ENCODE peak calls at places on chromosomes 13 and 19, in eight cellular contexts. H is A549, I is HL-60, Z is SK-N-SH, K is GM23338, L is HCT116, E is GM12878, S is K562. B is an unnamed sample.

GRCh38 chr19:6632002-6632621 is 37.8 kb downstream of the TNFSF14 start:
- DNase-seq in H (peak), I (peak), Z (peak), K (peak), L (peak), E (peak), S (peak), B (no peak)

GRCh38 chr19:7658219-7658686 is 10.6 kb upstream of the RETN start:
- DNase-seq in H (no peak), I (no peak), Z (no peak), K (peak), L (no peak), E (peak), S (no peak), B (no peak)

GRCh38 chr19:29129148-29129547 is 83.8 kb downstream of the UQCRFS1 start:
- DNase-seq in H (no peak), I (no peak), Z (no peak), K (no peak), L (no peak), E (no peak), S (no peak), B (no peak)

GRCh38 chr13:50805805-50806204 is 37.7 kb downstream of the DLEU7 start:
- DNase-seq in H (no peak), I (no peak), Z (no peak), K (peak), L (peak), E (no peak), S (no peak), B (no peak)

GRCh38 chr19:5314012-5314906 is 26.4 kb downstream of the PTPRS start:
- DNase-seq in H (peak), I (no peak), Z (no peak), K (no peak), L (no peak), E (no peak), S (no peak), B (peak)

GRCh38 chr13:49499889-49500660 is 4.3 kb downstream of the PHF11 start:
- DNase-seq in H (no peak), I (no peak), Z (no peak), K (no peak), L (no peak), E (no peak), S (no peak), B (no peak)

GRCh38 chr19:19280561-19280960 is 7.5 kb upstream of the TM6SF2 start:
- DNase-seq in H (no peak), I (no peak), Z (no peak), K (no peak), L (no peak), E (no peak), S (no peak), B (no peak)

GRCh38 chr13:109275848-109276247 is 510.5 kb downstream of the IRS2 start:
- DNase-seq in H (no peak), I (no peak), Z (peak), K (peak), L (no peak), E (no peak), S (no peak), B (no peak)

GRCh38 chr19:33812388-33813330 is 16.0 kb downstream of the KCTD15 start:
- DNase-seq in H (no peak), I (no peak), Z (peak), K (no peak), L (no peak), E (no peak), S (no peak), B (no peak)

GRCh38 chr13:44368599-44369368 is 4.8 kb upstream of the SERP2 start:
- DNase-seq in H (no peak), I (no peak), Z (no peak), K (no peak), L (no peak), E (no peak), S (peak), B (no peak)

GRCh38 chr13:23828866-23829265 is 60.3 kb downstream of the MIPEP start:
- DNase-seq in H (no peak), I (no peak), Z (no peak), K (no peak), L (no peak), E (no peak), S (no peak), B (no peak)

GRCh38 chr13:114321256-114321655 is 7.0 kb downstream of the CHAMP1 start:
- DNase-seq in H (no peak), I (no peak), Z (no peak), K (no peak), L (no peak), E (no peak), S (no peak), B (no peak)

GRCh38 chr13:32056316-32056715 is 24.7 kb downstream of the FRY start:
- DNase-seq in H (no peak), I (no peak), Z (no peak), K (no peak), L (no peak), E (no peak), S (no peak), B (no peak)

GRCh38 chr19:339262-339887 is 5.2 kb downstream of the MIER2 start:
- DNase-seq in H (no peak), I (no peak), Z (no peak), K (no peak), L (no peak), E (no peak), S (no peak), B (no peak)

GRCh38 chr13:98509271-98510155 is 67.4 kb downstream of the STK24 start:
- DNase-seq in H (peak), I (peak), Z (no peak), K (no peak), L (peak), E (peak), S (peak), B (no peak)

GRCh38 chr19:43950834-43951626 is at the start of gene ZNF221:
- DNase-seq in H (peak), I (peak), Z (peak), K (peak), L (peak), E (peak), S (peak), B (peak)

GRCh38 chr19:39676004-39676403 is 20.3 kb downstream of the LGALS16 start:
- DNase-seq in H (no peak), I (no peak), Z (no peak), K (no peak), L (no peak), E (peak), S (no peak), B (peak)

GRCh38 chr13:33009019-33009418 is 7.2 kb upstream of the KL start:
- DNase-seq in H (no peak), I (no peak), Z (no peak), K (no peak), L (no peak), E (no peak), S (no peak), B (no peak)

GRCh38 chr19:33883869-33884519 is 87.3 kb downstream of the KCTD15 start:
- DNase-seq in H (no peak), I (no peak), Z (peak), K (peak), L (no peak), E (no peak), S (no peak), B (no peak)

GRCh38 chr13:26971990-26972888 is 199.4 kb downstream of the USP12 start:
- DNase-seq in H (no peak), I (peak), Z (no peak), K (peak), L (peak), E (no peak), S (peak), B (no peak)

GRCh38 chr19:18385675-18386542 is at the start of gene GDF15:
- DNase-seq in H (peak), I (no peak), Z (peak), K (peak), L (peak), E (no peak), S (peak), B (no peak)

GRCh38 chr19:45217957-45218334 is 27.3 kb downstream of the EXOC3L2 start:
- DNase-seq in H (no peak), I (no peak), Z (no peak), K (peak), L (no peak), E (no peak), S (no peak), B (no peak)

GRCh38 chr19:3137139-3137538 is 1.3 kb downstream of the GNA15 start:
- DNase-seq in H (no peak), I (no peak), Z (no peak), K (no peak), L (no peak), E (no peak), S (no peak), B (no peak)

GRCh38 chr19:46755077-46755852 is 9.0 kb upstream of the STRN4 start:
- DNase-seq in H (no peak), I (peak), Z (no peak), K (no peak), L (no peak), E (no peak), S (no peak), B (no peak)

GRCh38 chr13:45333973-45334922 is 6.7 kb downstream of the TPT1 start:
- DNase-seq in H (no peak), I (no peak), Z (no peak), K (peak), L (no peak), E (no peak), S (no peak), B (no peak)

GRCh38 chr19:48698046-48698445 is 2.3 kb downstream of the FUT2 start:
- DNase-seq in H (no peak), I (no peak), Z (no peak), K (no peak), L (no peak), E (no peak), S (peak), B (no peak)

GRCh38 chr19:48754950-48755645 is at the start of gene FGF21:
- DNase-seq in H (no peak), I (no peak), Z (no peak), K (peak), L (no peak), E (no peak), S (no peak), B (no peak)

GRCh38 chr13:51291341-51291740 is 48.1 kb upstream of the SERPINE3 start:
- DNase-seq in H (no peak), I (no peak), Z (no peak), K (no peak), L (no peak), E (no peak), S (no peak), B (no peak)

GRCh38 chr13:41456768-41457588 is at the start of gene RGCC:
- DNase-seq in H (peak), I (peak), Z (peak), K (peak), L (peak), E (no peak), S (peak), B (no peak)

GRCh38 chr19:51724543-51724942 is 752 bp upstream of the HAS1 start:
- DNase-seq in H (no peak), I (no peak), Z (no peak), K (no peak), L (no peak), E (no peak), S (no peak), B (no peak)

GRCh38 chr13:79736356-79736755 is 255.4 kb downstream of the NDFIP2 start:
- DNase-seq in H (no peak), I (no peak), Z (no peak), K (no peak), L (no peak), E (no peak), S (no peak), B (no peak)

GRCh38 chr13:98536729-98537128 is 40.2 kb downstream of the STK24 start:
- DNase-seq in H (no peak), I (no peak), Z (no peak), K (no peak), L (no peak), E (no peak), S (no peak), B (no peak)

GRCh38 chr19:2215281-2215751 is 20.8 kb downstream of the PLEKHJ1 start:
- DNase-seq in H (no peak), I (no peak), Z (no peak), K (peak), L (no peak), E (no peak), S (no peak), B (no peak)

GRCh38 chr13:78102121-78102677 is 183.6 kb upstream of the EDNRB start:
- DNase-seq in H (no peak), I (peak), Z (no peak), K (no peak), L (no peak), E (peak), S (no peak), B (no peak)

GRCh38 chr13:43432948-43433347 is 353.8 kb downstream of the ENOX1 start:
- DNase-seq in H (no peak), I (no peak), Z (no peak), K (no peak), L (no peak), E (no peak), S (no peak), B (no peak)

GRCh38 chr19:42159942-42160341 is 27.7 kb upstream of the POU2F2 start:
- DNase-seq in H (no peak), I (no peak), Z (no peak), K (no peak), L (no peak), E (no peak), S (no peak), B (no peak)

GRCh38 chr13:83449666-83450395 is 432.4 kb downstream of the SLITRK1 start:
- DNase-seq in H (peak), I (no peak), Z (no peak), K (peak), L (no peak), E (no peak), S (no peak), B (peak)

DNA sequence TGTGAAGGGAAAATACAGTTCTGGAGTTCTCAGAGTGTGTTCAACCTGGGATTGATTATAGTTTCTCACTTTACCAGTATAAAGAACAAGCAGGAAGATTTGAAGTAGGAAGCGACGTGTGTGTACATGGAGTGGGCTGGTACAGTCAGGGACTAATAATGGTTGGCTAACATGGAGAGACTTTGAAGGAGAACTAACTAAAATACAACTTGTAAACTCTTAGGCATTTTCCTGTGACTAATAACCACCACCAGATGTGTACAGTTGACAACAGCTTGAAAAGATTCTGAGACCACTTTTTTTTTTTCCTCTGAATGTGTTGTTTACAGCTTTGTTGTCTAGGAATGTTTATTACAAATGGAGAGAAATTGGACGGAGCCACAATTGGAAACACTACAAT is 58.3 kb downstream of the POSTN start:
- DNase-seq in H (no peak), I (no peak), Z (no peak), K (no peak), L (no peak), E (no peak), S (no peak), B (no peak)
- H3K27ac ChIP-seq in H (no peak), I (no peak), Z (peak), K (no peak), L (no peak), E (no peak), S (no peak), B (no peak)

GRCh38 chr13:66225071-66225470 is 1005.1 kb downstream of the PCDH9 start:
- DNase-seq in H (no peak), I (peak), Z (no peak), K (peak), L (no peak), E (no peak), S (no peak), B (no peak)
- TF ChIP-seq REST in H (no peak), I (no peak), Z (no peak), K (no peak), L (no peak), E (no peak), S (no peak), B (no peak)

DNA sequence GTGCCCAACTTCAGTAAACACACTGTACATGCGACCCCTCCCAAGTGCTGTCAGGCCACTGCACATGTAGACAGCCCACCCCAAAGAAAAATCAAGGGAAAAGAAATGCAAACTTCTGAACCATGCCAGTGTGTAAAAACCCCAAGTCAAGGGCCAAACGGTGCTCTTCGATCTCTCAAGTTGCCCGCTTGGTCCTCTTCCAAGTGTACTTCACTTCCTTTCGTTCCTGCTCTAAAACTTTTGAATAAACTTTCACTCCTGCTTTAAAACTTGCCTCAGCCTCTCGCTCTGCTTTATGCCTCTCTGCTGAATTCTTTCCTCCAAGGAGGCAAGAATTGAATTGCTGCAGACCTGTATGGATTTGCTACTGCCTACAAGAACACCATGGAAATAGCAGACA is 600.7 kb downstream of the KCTD12 start:
- DNase-seq in H (no peak), I (no peak), Z (no peak), K (no peak), L (no peak), E (no peak), S (no peak), B (no peak)
- H3K27ac ChIP-seq in H (no peak), I (no peak), Z (no peak), K (no peak), L (no peak), E (no peak), S (no peak), B (no peak)

GRCh38 chr13:102854675-102855074 is 8.8 kb downstream of the ERCC5 start:
- DNase-seq in H (no peak), I (no peak), Z (no peak), K (no peak), L (no peak), E (no peak), S (no peak), B (no peak)

GRCh38 chr13:102852556-102852955 is 6.7 kb downstream of the ERCC5 start:
- DNase-seq in H (no peak), I (no peak), Z (no peak), K (no peak), L (no peak), E (no peak), S (no peak), B (no peak)

DNA sequence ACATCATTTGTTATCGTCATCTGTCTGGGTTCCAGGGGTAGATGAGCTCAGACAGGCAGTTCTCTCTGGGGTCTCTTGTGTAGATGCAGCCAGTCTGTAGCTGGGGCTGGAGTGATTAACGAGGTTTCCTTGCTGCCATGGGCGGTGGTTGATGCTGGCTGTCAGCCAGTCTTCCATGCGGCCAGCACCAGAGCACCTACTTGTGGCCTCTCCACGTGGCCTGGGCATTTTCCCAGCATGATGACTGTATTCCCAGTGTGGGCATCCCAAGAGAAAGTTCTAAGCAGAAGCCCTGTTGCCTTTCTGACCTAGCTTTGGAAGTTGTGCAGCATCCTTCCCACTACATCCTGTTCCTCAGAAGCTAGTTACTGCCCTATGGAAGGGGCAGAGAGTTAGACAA is 10.8 kb downstream of the ERCC5 start:
- DNase-seq in H (no peak), I (no peak), Z (no peak), K (no peak), L (no peak), E (no peak), S (no peak), B (no peak)
- TF ChIP-seq REST in H (no peak), I (no peak), Z (no peak), K (no peak), L (no peak), E (no peak), S (no peak), B (no peak)

DNA sequence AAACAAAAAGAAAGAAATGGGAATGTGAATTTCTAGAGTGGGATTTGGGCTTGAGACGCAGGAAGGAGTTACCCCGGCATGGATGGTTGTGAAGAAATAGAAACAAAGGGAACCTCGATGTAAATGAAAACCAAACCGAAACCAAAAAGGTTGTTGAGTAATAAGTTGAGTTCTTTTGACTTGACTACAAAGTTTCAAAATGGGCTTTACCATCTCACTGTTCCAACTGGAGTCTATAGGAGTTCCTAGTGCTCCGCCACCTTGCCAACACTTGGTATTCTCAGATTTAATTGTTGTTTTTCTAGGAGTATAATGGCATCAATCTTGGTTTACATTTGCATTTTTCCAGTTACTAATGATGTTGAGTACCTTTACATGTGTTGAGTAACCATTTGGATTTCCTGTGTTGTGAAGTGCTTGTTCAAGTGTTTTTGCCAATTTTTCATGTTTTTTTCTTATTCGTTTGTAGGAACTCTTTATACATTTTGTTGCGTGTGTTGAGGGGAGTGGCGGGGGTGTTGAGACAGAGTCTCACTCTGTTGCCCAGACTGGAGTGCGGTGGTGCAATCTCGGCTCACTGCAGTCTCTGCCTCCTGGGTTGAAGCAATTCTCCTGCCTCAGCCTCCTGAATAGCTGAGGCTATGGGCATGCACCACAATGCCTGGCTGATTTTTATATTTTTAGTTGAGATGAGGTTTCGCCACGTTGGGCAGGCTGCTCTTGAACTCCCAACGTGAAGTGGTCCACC is 9.2 kb downstream of the UBE2S start:
- DNase-seq in H (no peak), I (no peak), Z (no peak), K (no peak), L (no peak), E (no peak), S (no peak), B (no peak)
- H3K27ac ChIP-seq in H (no peak), I (peak), Z (no peak), K (no peak), L (no peak), E (no peak), S (no peak), B (no peak)

GRCh38 chr19:14122924-14123323 is 5.4 kb upstream of the PRKACA start:
- DNase-seq in H (no peak), I (no peak), Z (no peak), K (no peak), L (no peak), E (no peak), S (no peak), B (no peak)

GRCh38 chr19:14127176-14127575 is 9.2 kb downstream of the ASF1B start:
- DNase-seq in H (no peak), I (no peak), Z (no peak), K (no peak), L (no peak), E (no peak), S (no peak), B (no peak)

GRCh38 chr19:14127929-14128509 is 8.4 kb downstream of the ASF1B start:
- DNase-seq in H (no peak), I (no peak), Z (no peak), K (no peak), L (no peak), E (peak), S (no peak), B (no peak)
- TF ChIP-seq REST in H (no peak), I (no peak), Z (no peak), K (no peak), L (no peak), E (no peak), S (no peak), B (no peak)

B was measured in Panc1.